ENCODE peak calls at places on chromosomes 3 and 15, in six cellular contexts. One of them, this sample, is unnamed.

GRCh38 chr15:101039461-101039860 is 120.3 kb downstream of the LRRK1 start:
- DNase-seq in GM12878: no peak
- DNase-seq in A549: no peak
- DNase-seq in K562: no peak
- DNase-seq in HepG2: no peak
- DNase-seq in endothelial cell of umbilical vein: peak; percentile 21
- DNase-seq in this sample: no peak

GRCh38 chr15:72229076-72229946 is 1.7 kb downstream of the PKM start:
- DNase-seq in HepG2: no peak
- DNase-seq in K562: no peak
- DNase-seq in GM12878: no peak
- DNase-seq in A549: no peak
- DNase-seq in endothelial cell of umbilical vein: peak; percentile 42
- DNase-seq in this sample: peak; percentile 37

GRCh38 chr3:193962986-193963683 is 172.8 kb upstream of the HES1 start:
- DNase-seq in A549: no peak
- DNase-seq in endothelial cell of umbilical vein: no peak
- DNase-seq in K562: no peak
- DNase-seq in GM12878: no peak
- DNase-seq in HepG2: no peak
- DNase-seq in this sample: no peak

GRCh38 chr3:24370352-24370751 is 124.3 kb downstream of the THRB start:
- DNase-seq in HepG2: no peak
- DNase-seq in endothelial cell of umbilical vein: no peak
- DNase-seq in K562: no peak
- DNase-seq in A549: no peak
- DNase-seq in GM12878: no peak
- DNase-seq in this sample: no peak

GRCh38 chr3:143472731-143473523 is 353.4 kb downstream of the CHST2 start:
- DNase-seq in A549: no peak
- DNase-seq in K562: no peak
- DNase-seq in endothelial cell of umbilical vein: no peak
- DNase-seq in HepG2: no peak
- DNase-seq in GM12878: no peak
- DNase-seq in this sample: no peak

GRCh38 chr15:60901647-60902046 is 327.5 kb downstream of the RORA start:
- DNase-seq in HepG2: no peak
- DNase-seq in K562: no peak
- DNase-seq in endothelial cell of umbilical vein: no peak
- DNase-seq in A549: no peak
- DNase-seq in GM12878: peak; percentile 92
- DNase-seq in this sample: no peak

GRCh38 chr3:42581709-42582473 is at the start of gene SEC22C:
- DNase-seq in K562: peak; percentile 100
- DNase-seq in GM12878: peak; percentile 73
- DNase-seq in A549: peak; percentile 96
- DNase-seq in endothelial cell of umbilical vein: peak; percentile 94
- DNase-seq in HepG2: peak; percentile 87
- DNase-seq in this sample: peak; percentile 95

GRCh38 chr15:55281517-55282227 is 7.9 kb downstream of the RAB27A start:
- DNase-seq in endothelial cell of umbilical vein: no peak
- DNase-seq in HepG2: no peak
- DNase-seq in K562: no peak
- DNase-seq in A549: no peak
- DNase-seq in GM12878: no peak
- DNase-seq in this sample: no peak

GRCh38 chr3:69143605-69144004 is 21.2 kb upstream of the LMOD3 start:
- DNase-seq in endothelial cell of umbilical vein: no peak
- DNase-seq in K562: peak; percentile 7
- DNase-seq in HepG2: no peak
- DNase-seq in A549: no peak
- DNase-seq in GM12878: no peak
- DNase-seq in this sample: no peak

GRCh38 chr15:45891766-45892165 is 256.9 kb downstream of the SQOR start:
- DNase-seq in K562: no peak
- DNase-seq in GM12878: no peak
- DNase-seq in endothelial cell of umbilical vein: no peak
- DNase-seq in HepG2: no peak
- DNase-seq in A549: no peak
- DNase-seq in this sample: no peak

GRCh38 chr3:85516146-85516545 is 557.4 kb downstream of the CADM2 start:
- DNase-seq in K562: no peak
- DNase-seq in GM12878: no peak
- DNase-seq in A549: no peak
- DNase-seq in endothelial cell of umbilical vein: no peak
- DNase-seq in HepG2: no peak
- DNase-seq in this sample: no peak

GRCh38 chr3:141336672-141337522 is 31.4 kb upstream of the ZBTB38 start:
- DNase-seq in endothelial cell of umbilical vein: no peak
- DNase-seq in K562: no peak
- DNase-seq in GM12878: peak; percentile 95
- DNase-seq in HepG2: peak; percentile 56
- DNase-seq in A549: no peak
- DNase-seq in this sample: peak; percentile 43

GRCh38 chr15:82662641-82663040 is 15.5 kb upstream of the CPEB1 start:
- DNase-seq in endothelial cell of umbilical vein: no peak
- DNase-seq in GM12878: no peak
- DNase-seq in A549: no peak
- DNase-seq in K562: no peak
- DNase-seq in HepG2: no peak
- DNase-seq in this sample: no peak

GRCh38 chr3:36792342-36792741 is 28.0 kb upstream of the DCLK3 start:
- DNase-seq in A549: peak; percentile 8
- DNase-seq in GM12878: no peak
- DNase-seq in endothelial cell of umbilical vein: peak; percentile 26
- DNase-seq in K562: peak; percentile 57
- DNase-seq in HepG2: peak; percentile 30
- DNase-seq in this sample: peak; percentile 47

GRCh38 chr15:61199681-61200080 is 29.4 kb downstream of the RORA start:
- DNase-seq in endothelial cell of umbilical vein: no peak
- DNase-seq in A549: no peak
- DNase-seq in K562: no peak
- DNase-seq in HepG2: no peak
- DNase-seq in GM12878: no peak
- DNase-seq in this sample: no peak

GRCh38 chr3:71875461-71875947 is 90.6 kb upstream of the PROK2 start:
- DNase-seq in endothelial cell of umbilical vein: peak; percentile 74
- DNase-seq in A549: peak; percentile 67
- DNase-seq in K562: peak; percentile 61
- DNase-seq in HepG2: peak; percentile 43
- DNase-seq in GM12878: peak; percentile 50
- DNase-seq in this sample: peak; percentile 65

GRCh38 chr15:79981861-79982455 is 11.0 kb upstream of the BCL2A1 start:
- DNase-seq in K562: no peak
- DNase-seq in GM12878: peak; percentile 80
- DNase-seq in HepG2: no peak
- DNase-seq in endothelial cell of umbilical vein: no peak
- DNase-seq in A549: no peak
- DNase-seq in this sample: peak; percentile 86

GRCh38 chr3:171883257-171883892 is 40.2 kb downstream of the TMEM212 start:
- DNase-seq in K562: no peak
- DNase-seq in HepG2: peak; percentile 92
- DNase-seq in GM12878: no peak
- DNase-seq in A549: peak; percentile 38
- DNase-seq in endothelial cell of umbilical vein: peak; percentile 12
- DNase-seq in this sample: no peak

GRCh38 chr3:147420361-147421183 is 11.4 kb downstream of the ZIC1 start:
- DNase-seq in endothelial cell of umbilical vein: no peak
- DNase-seq in A549: no peak
- DNase-seq in GM12878: no peak
- DNase-seq in K562: no peak
- DNase-seq in HepG2: no peak
- DNase-seq in this sample: no peak

GRCh38 chr3:149967067-149967685 is 3.5 kb downstream of the PFN2 start:
- DNase-seq in endothelial cell of umbilical vein: peak; percentile 54
- DNase-seq in HepG2: peak; percentile 40
- DNase-seq in GM12878: no peak
- DNase-seq in A549: peak; percentile 25
- DNase-seq in K562: peak; percentile 19
- DNase-seq in this sample: peak; percentile 49

GRCh38 chr3:196422976-196423781 is 9.0 kb downstream of the UBXN7 start:
- DNase-seq in HepG2: no peak
- DNase-seq in GM12878: no peak
- DNase-seq in K562: no peak
- DNase-seq in endothelial cell of umbilical vein: peak; percentile 36
- DNase-seq in A549: no peak
- DNase-seq in this sample: no peak

GRCh38 chr15:58077427-58077826 is 11.9 kb upstream of the ALDH1A2 start:
- DNase-seq in HepG2: peak; percentile 12
- DNase-seq in endothelial cell of umbilical vein: peak; percentile 35
- DNase-seq in A549: no peak
- DNase-seq in GM12878: no peak
- DNase-seq in K562: no peak
- DNase-seq in this sample: no peak

GRCh38 chr15:70855764-70856163 is 1.8 kb upstream of the LARP6 start:
- DNase-seq in endothelial cell of umbilical vein: no peak
- DNase-seq in K562: no peak
- DNase-seq in GM12878: peak; percentile 39
- DNase-seq in HepG2: no peak
- DNase-seq in A549: no peak
- DNase-seq in this sample: no peak

GRCh38 chr3:177792363-177793030 is 595.2 kb upstream of the TBL1XR1 start:
- DNase-seq in endothelial cell of umbilical vein: no peak
- DNase-seq in K562: no peak
- DNase-seq in HepG2: no peak
- DNase-seq in A549: no peak
- DNase-seq in GM12878: no peak
- DNase-seq in this sample: no peak

GRCh38 chr15:38536201-38536676 is 28.4 kb downstream of the RASGRP1 start:
- DNase-seq in GM12878: no peak
- DNase-seq in K562: no peak
- DNase-seq in HepG2: no peak
- DNase-seq in A549: no peak
- DNase-seq in endothelial cell of umbilical vein: no peak
- DNase-seq in this sample: no peak

GRCh38 chr3:51968175-51968681 is 974 bp upstream of the PCBP4 start:
- DNase-seq in HepG2: peak; percentile 54
- DNase-seq in GM12878: no peak
- DNase-seq in K562: no peak
- DNase-seq in endothelial cell of umbilical vein: no peak
- DNase-seq in A549: no peak
- DNase-seq in this sample: peak; percentile 49

GRCh38 chr15:26160343-26160742 is 297.2 kb upstream of the ATP10A start:
- DNase-seq in GM12878: no peak
- DNase-seq in A549: no peak
- DNase-seq in HepG2: no peak
- DNase-seq in K562: no peak
- DNase-seq in endothelial cell of umbilical vein: no peak
- DNase-seq in this sample: no peak

GRCh38 chr15:26158176-26158575 is 295.0 kb upstream of the ATP10A start:
- DNase-seq in GM12878: no peak
- DNase-seq in K562: no peak
- DNase-seq in HepG2: no peak
- DNase-seq in A549: no peak
- DNase-seq in endothelial cell of umbilical vein: no peak
- DNase-seq in this sample: no peak

GRCh38 chr15:26157081-26157480 is 294.0 kb upstream of the ATP10A start:
- DNase-seq in A549: no peak
- DNase-seq in HepG2: no peak
- DNase-seq in K562: no peak
- DNase-seq in endothelial cell of umbilical vein: no peak
- DNase-seq in GM12878: no peak
- DNase-seq in this sample: no peak

GRCh38 chr15:26156041-26156440 is 292.9 kb upstream of the ATP10A start:
- DNase-seq in endothelial cell of umbilical vein: no peak
- DNase-seq in A549: no peak
- DNase-seq in HepG2: no peak
- DNase-seq in K562: no peak
- DNase-seq in GM12878: no peak
- DNase-seq in this sample: no peak
- TF ChIP-seq POLR2A in endothelial cell of umbilical vein: no peak
- TF ChIP-seq POLR2A in A549: no peak
- TF ChIP-seq POLR2A in HepG2: no peak
- TF ChIP-seq POLR2A in K562: no peak
- TF ChIP-seq POLR2A in GM12878: no peak
- TF ChIP-seq POLR2A in this sample: no peak

DNA sequence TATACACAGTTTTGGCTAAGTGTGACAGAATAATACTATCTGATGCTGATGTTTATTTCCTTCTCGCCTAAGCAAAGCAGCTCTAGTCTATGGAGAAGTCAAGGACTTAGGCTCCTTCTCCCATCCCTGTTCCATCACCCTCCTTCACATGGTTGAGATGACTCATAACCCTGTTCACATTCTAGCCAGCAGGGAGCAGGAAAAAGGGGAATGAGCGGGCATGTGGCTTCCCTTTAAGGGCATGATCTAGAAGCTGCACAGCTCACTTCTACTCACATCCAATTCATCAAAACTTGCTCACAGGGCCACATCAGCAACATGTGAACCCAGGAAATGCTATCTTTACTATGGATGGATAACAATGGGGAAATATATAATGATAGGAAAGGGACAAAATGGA is 40.9 kb downstream of the CBLB start:
- DNase-seq in GM12878: no peak
- DNase-seq in K562: peak; percentile 3
- DNase-seq in A549: peak; percentile 49
- DNase-seq in HepG2: peak; percentile 21
- DNase-seq in endothelial cell of umbilical vein: peak; percentile 66
- DNase-seq in this sample: peak; percentile 22
- TF ChIP-seq MYC in GM12878: no peak
- TF ChIP-seq MYC in K562: no peak
- TF ChIP-seq MYC in A549: peak; percentile 66
- TF ChIP-seq MYC in HepG2: no peak
- TF ChIP-seq MYC in endothelial cell of umbilical vein: no peak
- TF ChIP-seq MYC in this sample: no peak

DNA sequence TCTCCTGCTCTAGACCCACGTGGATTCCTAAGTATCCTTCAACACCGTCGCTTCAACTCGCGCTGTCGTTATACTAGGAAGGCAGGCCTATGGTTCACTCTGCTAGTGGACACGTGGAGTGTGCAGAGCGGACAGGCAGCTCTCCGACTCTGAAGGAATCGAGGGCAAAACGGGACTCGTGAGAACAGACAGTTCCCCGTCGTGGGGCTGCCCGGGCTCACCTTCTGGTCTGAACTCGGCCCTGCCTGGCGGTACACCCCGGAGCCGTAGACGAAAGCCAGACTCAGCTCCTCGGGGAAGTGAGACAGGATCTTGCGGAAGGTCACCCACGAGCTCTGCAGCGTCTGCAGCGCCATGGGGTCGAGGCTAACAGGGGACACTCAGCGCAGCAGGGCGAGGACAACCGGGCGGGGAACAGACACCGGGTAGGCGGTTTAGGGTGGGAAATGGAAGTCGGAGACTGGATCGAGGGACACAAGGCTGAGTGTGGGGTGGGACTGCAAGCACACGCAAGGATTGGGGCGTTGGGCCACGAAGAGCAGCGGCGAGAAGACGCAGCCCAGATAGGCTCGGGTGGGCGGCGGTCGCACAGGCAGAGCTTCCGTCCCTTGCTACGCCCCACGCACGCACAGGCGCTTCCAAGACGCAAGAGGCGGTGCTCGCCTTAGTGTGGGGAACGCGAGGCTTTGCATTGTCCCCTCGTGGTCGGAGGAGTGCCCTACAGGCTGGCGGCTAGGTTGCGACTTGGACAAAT is at the start of gene TAMM41:
- DNase-seq in HepG2: peak; percentile 78
- DNase-seq in A549: peak; percentile 96
- DNase-seq in endothelial cell of umbilical vein: peak; percentile 91
- DNase-seq in GM12878: peak; percentile 66
- DNase-seq in K562: peak; percentile 93
- DNase-seq in this sample: peak; percentile 95
- TF ChIP-seq POLR2A in HepG2: peak; percentile 97
- TF ChIP-seq POLR2A in A549: peak; percentile 96
- TF ChIP-seq POLR2A in endothelial cell of umbilical vein: peak; percentile 95
- TF ChIP-seq POLR2A in GM12878: peak; percentile 100
- TF ChIP-seq POLR2A in K562: peak; percentile 98
- TF ChIP-seq POLR2A in this sample: peak; percentile 92

GRCh38 chr3:10503217-10503796 is 2.1 kb downstream of the ATP2B2 start:
- DNase-seq in HepG2: no peak
- DNase-seq in endothelial cell of umbilical vein: no peak
- DNase-seq in GM12878: no peak
- DNase-seq in A549: no peak
- DNase-seq in K562: no peak
- DNase-seq in this sample: no peak
- TF ChIP-seq MYC in HepG2: no peak
- TF ChIP-seq MYC in endothelial cell of umbilical vein: no peak
- TF ChIP-seq MYC in GM12878: no peak
- TF ChIP-seq MYC in A549: no peak
- TF ChIP-seq MYC in K562: no peak
- TF ChIP-seq MYC in this sample: no peak

This sample was measured in NB4.